ENCODE peak calls at places on chromosomes 7 and 10, in five cellular contexts. I, W, N, G and M are unnamed samples. For H3K36me3, the result is how much of the 10 kb centered on the place peaks cover.

GRCh38 chr7:128031901-128032604 is 816 bp upstream of the LRRC4 start:
- DNase-seq in I (peak), W (peak), N (peak), G (no peak), M (peak)

GRCh38 chr7:85947767-85948166 is 695.9 kb upstream of the GRM3 start:
- DNase-seq in I (no peak), W (no peak), N (no peak), G (no peak), M (no peak)

GRCh38 chr7:110800984-110801383 is 289.9 kb upstream of the LRRN3 start:
- DNase-seq in I (no peak), W (no peak), N (no peak), G (no peak), M (no peak)

GRCh38 chr7:52726493-52726892 is 308.9 kb upstream of the POM121L12 start:
- DNase-seq in I (peak), W (no peak), N (no peak), G (no peak), M (no peak)

GRCh38 chr10:7409045-7409731 is 1.6 kb downstream of the SFMBT2 start:
- DNase-seq in I (peak), W (no peak), N (peak), G (peak), M (peak)

GRCh38 chr7:32161708-32162107 is 91.5 kb upstream of the PDE1C start:
- DNase-seq in I (peak), W (no peak), N (peak), G (no peak), M (no peak)

GRCh38 chr10:63915240-63915639 is 394.0 kb downstream of the REEP3 start:
- DNase-seq in I (no peak), W (no peak), N (no peak), G (no peak), M (no peak)

GRCh38 chr7:32890553-32891045 is 961 bp downstream of the KBTBD2 start:
- DNase-seq in I (peak), W (no peak), N (no peak), G (peak), M (peak)

GRCh38 chr7:35286986-35287385 is 33.1 kb upstream of the TBX20 start:
- DNase-seq in I (no peak), W (no peak), N (no peak), G (no peak), M (no peak)

GRCh38 chr7:111429781-111430180 is 132.5 kb downstream of the IMMP2L start:
- DNase-seq in I (no peak), W (no peak), N (no peak), G (no peak), M (no peak)

GRCh38 chr7:135620447-135620846 is 41.9 kb upstream of the STMP1 start:
- DNase-seq in I (no peak), W (no peak), N (no peak), G (no peak), M (no peak)
- H3K36me3 ChIP-seq in I (under half), W (half or more), N (under half), G (under half), M (under half)

GRCh38 chr7:40043164-40043563 is 91.3 kb downstream of the MPLKIP start:
- DNase-seq in I (no peak), W (no peak), N (no peak), G (no peak), M (no peak)

DNA sequence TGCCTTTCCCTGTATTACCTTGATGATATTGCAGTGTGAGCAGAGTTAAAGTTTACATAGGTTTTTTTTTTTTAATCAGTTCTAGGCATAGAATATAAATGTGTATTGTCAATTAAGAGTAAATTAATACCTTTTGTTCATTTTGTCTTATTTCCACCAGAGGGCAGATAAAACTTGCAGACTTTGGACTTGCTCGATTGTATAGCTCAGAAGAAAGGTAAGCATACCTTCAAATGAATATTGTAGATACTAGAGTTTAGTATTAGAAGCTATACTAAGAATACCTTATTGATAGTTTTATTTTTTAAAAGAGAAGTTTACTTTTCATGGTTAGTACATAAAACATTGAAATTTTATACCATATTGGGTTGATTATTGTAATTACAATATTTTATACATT is 86.8 kb downstream of the MPLKIP start:
- DNase-seq in I (no peak), W (no peak), N (no peak), G (peak), M (no peak)
- TF ChIP-seq CTCF in I (peak), W (no peak), N (no peak), G (no peak), M (no peak)

DNA sequence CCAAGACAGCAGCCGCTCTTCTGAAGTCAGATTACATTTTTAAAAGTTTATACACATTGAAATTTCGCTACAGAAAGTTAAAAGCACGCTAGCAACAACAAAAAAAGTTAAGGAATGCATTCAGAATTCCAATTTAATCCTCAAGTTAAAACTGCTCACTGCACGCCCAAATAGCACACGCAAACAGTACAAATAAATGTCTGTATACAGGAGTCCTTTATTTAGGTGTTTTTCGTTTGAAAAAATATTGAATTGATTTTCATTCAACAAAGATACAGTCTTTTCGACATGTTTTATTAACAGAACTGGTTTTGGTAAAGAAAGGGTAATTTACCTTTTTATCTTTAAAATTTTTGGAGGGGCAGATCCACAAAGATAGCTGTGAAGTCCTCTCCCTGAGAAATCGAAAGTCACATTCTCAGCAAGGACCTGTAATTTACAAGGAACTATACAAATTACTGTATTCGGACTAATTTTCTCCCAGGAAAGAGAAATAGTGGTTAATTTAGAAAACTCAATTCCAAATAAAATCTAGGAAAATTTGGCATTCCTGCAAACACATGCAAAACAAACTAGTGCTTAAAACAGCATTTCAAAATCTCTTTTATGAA is 4.4 kb upstream of the NKX2-3 start:
- DNase-seq in I (no peak), W (no peak), N (no peak), G (no peak), M (no peak)
- H3K4me3 ChIP-seq in I (no peak), W (no peak), N (no peak), G (no peak), M (no peak)

DNA sequence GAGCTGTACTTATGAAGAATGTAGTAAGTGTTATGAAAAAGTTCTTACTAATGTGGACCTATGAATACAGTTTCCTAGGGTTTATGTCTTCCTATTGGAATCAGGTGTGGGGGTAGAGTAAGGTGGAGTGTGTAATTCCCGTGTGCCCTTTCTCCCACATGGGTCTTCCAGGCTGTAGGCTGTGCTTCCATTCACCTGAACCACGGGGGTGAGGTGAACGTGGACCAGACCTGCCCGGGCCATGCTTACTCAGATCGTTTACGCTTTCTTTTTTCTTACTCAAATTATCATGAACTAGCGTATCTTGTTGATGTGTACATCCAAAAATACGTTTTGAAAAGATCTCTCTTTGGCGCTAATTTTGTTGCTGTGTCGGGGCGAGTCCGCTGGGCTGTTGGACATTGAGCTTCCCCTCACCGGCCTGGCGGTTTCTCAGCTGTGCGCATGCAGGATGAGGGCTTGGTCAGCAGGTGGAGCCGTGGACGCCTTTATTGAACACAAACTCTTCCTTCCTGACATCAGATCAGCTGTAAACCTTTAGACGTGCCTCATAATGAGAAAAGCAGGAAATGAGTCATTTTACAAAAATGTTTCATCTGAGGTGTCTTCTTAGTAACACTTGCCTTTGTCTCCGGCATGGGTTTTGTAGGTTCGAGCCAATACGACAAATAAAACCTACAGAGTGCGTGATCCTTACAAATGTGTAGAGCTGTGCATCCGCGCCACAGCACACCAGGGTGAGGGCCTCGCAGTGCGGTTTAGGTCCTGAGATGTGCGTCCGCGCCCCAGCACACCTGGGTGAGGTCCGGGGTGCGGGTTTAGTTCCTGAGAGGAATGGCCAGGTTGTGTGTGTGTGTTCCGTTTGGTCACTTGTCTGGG is 53.8 kb downstream of the WDR37 start:
- DNase-seq in I (peak), W (no peak), N (peak), G (peak), M (peak)
- H3K36me3 ChIP-seq in I (under half), W (half or more), N (under half), G (under half), M (under half)

GRCh38 chr10:121567569-121567968 is 30.7 kb downstream of the FGFR2 start:
- DNase-seq in I (no peak), W (no peak), N (no peak), G (no peak), M (no peak)

GRCh38 chr10:121566755-121567154 is 31.5 kb downstream of the FGFR2 start:
- DNase-seq in I (no peak), W (no peak), N (no peak), G (no peak), M (no peak)

GRCh38 chr10:121572857-121573540 is 25.2 kb downstream of the FGFR2 start:
- DNase-seq in I (no peak), W (no peak), N (no peak), G (no peak), M (no peak)

GRCh38 chr10:121573541-121573941 is 24.7 kb downstream of the FGFR2 start:
- DNase-seq in I (no peak), W (no peak), N (no peak), G (no peak), M (no peak)

DNA sequence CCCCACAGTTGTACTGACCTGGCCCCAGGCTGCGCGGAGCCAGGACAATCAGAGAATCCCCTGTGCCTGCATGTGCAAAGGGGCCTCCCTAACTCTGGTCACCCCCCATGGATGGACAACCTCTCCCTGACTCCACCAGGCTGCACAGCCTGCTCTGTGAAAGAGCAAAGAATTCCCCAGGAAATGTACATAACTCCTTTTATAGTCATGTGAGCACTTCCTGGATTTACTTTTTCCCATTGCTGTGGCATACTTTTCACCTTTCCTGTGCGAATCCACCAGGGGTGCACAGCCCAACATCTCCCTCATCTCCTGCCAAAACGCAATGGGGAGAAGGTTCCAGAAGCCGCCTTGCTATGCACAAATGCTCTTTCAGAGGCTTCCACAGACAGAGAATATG is 27.9 kb downstream of the FGFR2 start:
- DNase-seq in I (no peak), W (no peak), N (no peak), G (no peak), M (no peak)
- TF ChIP-seq CTCF in I (no peak), W (no peak), N (no peak), G (no peak), M (no peak)

GRCh38 chr7:151091003-151091402 is 4.7 kb downstream of the AGAP3 start:
- DNase-seq in I (no peak), W (no peak), N (no peak), G (no peak), M (no peak)

GRCh38 chr7:151088856-151089699 is 2.8 kb downstream of the AGAP3 start:
- DNase-seq in I (peak), W (peak), N (peak), G (no peak), M (no peak)

GRCh38 chr7:151088019-151088855 is 2.0 kb downstream of the AGAP3 start:
- DNase-seq in I (peak), W (no peak), N (no peak), G (no peak), M (no peak)

GRCh38 chr7:151091431-151091830 is 5.2 kb downstream of the AGAP3 start:
- DNase-seq in I (no peak), W (no peak), N (no peak), G (peak), M (no peak)

DNA sequence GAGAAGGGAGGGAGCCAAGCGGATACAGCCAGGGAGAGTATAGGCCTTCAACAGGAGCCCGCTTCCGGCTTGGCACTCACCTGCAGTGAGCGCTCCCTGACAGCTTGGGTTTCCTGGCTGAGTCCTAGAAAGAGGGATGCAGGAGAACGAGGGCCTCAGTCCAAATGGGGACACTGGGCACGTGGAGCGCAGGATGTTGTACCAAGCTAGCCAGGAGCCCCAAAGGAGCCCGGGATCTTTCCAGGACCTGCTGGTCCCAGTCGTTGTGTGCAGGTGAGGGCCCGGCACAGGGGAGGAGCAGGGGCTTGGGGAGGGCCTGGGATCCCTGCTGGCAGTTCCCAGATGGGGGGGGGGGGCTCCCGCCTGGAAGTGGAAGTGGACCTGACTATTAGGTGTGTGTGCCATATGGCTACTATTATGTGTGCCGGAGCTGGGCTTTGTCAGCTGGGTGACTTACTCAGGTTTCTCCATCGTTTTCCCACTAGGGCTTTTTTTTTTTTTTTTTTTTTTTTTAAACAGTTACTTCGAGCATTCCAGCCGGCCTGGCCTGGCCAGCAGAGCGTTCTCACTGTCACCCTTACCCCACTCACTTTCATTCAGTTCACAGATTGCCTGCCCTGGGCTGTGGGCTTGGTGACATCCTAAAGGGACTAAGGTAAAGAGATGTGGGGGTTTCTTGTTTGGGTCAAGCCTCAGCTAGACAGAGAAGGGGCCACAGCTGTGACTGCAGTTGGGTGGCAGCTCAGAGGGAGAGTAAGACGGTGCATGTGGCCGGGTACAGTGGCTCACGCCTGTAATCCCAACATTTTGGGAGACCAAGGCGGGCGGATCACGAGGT is 3.8 kb downstream of the AGAP3 start:
- DNase-seq in I (no peak), W (no peak), N (no peak), G (no peak), M (no peak)
- H3K4me3 ChIP-seq in I (peak), W (peak), N (peak), G (no peak), M (no peak)

GRCh38 chr10:86512137-86512536 is 9.5 kb downstream of the WAPL start:
- DNase-seq in I (no peak), W (no peak), N (no peak), G (no peak), M (no peak)

GRCh38 chr10:86511027-86511865 is 10.3 kb downstream of the WAPL start:
- DNase-seq in I (no peak), W (no peak), N (no peak), G (no peak), M (no peak)

GRCh38 chr10:86506499-86506898 is 15.1 kb downstream of the WAPL start:
- DNase-seq in I (peak), W (no peak), N (no peak), G (no peak), M (no peak)

GRCh38 chr10:86508217-86508616 is 13.4 kb downstream of the WAPL start:
- DNase-seq in I (no peak), W (no peak), N (no peak), G (no peak), M (no peak)

GRCh38 chr10:86509145-86509544 is 12.4 kb downstream of the WAPL start:
- DNase-seq in I (no peak), W (no peak), N (no peak), G (no peak), M (no peak)
- H3K36me3 ChIP-seq in I (under half), W (under half), N (under half), G (under half), M (under half)

GRCh38 chr10:77507313-77507712 is 130.3 kb downstream of the KCNMA1 start:
- DNase-seq in I (no peak), W (no peak), N (no peak), G (no peak), M (no peak)

GRCh38 chr10:77505431-77506334 is 131.9 kb downstream of the KCNMA1 start:
- DNase-seq in I (peak), W (no peak), N (no peak), G (no peak), M (no peak)

GRCh38 chr10:77504196-77504869 is 133.3 kb downstream of the KCNMA1 start:
- DNase-seq in I (peak), W (no peak), N (no peak), G (no peak), M (no peak)

GRCh38 chr10:77506517-77506916 is 131.1 kb downstream of the KCNMA1 start:
- DNase-seq in I (peak), W (no peak), N (no peak), G (no peak), M (no peak)

GRCh38 chr10:77504870-77505257 is 132.7 kb downstream of the KCNMA1 start:
- DNase-seq in I (peak), W (no peak), N (no peak), G (no peak), M (no peak)
- TF ChIP-seq CTCF in I (no peak), W (no peak), N (no peak), G (no peak), M (no peak)